ENCODE peak calls at places on chromosomes 16 and 17, in four cellular contexts. One of them, this sample, is unnamed.

GRCh38 chr16:87794485-87795078 is 28.8 kb upstream of the KLHDC4 start:
- DNase-seq in HTR-8/SVneo: no peak
- DNase-seq in 8988T: no peak
- DNase-seq in NCI-H2227 treated with DMSO at 0.1 percent for 48 hours: no peak
- DNase-seq in this sample: no peak

GRCh38 chr16:68401871-68402747 is 46.2 kb downstream of the SMPD3 start:
- DNase-seq in NCI-H2227 treated with DMSO at 0.1 percent for 48 hours: no peak
- DNase-seq in HTR-8/SVneo: peak; percentile 48
- DNase-seq in 8988T: no peak
- DNase-seq in this sample: no peak

GRCh38 chr17:38358586-38359513 is 7.2 kb downstream of the SOCS7 start:
- DNase-seq in HTR-8/SVneo: no peak
- DNase-seq in 8988T: no peak
- DNase-seq in NCI-H2227 treated with DMSO at 0.1 percent for 48 hours: no peak
- DNase-seq in this sample: no peak

GRCh38 chr17:79107499-79108231 is 33.0 kb downstream of the ENGASE start:
- DNase-seq in HTR-8/SVneo: no peak
- DNase-seq in 8988T: no peak
- DNase-seq in NCI-H2227 treated with DMSO at 0.1 percent for 48 hours: no peak
- DNase-seq in this sample: no peak

GRCh38 chr16:50509521-50510341 is 38.5 kb upstream of the NKD1 start:
- DNase-seq in HTR-8/SVneo: no peak
- DNase-seq in 8988T: no peak
- DNase-seq in NCI-H2227 treated with DMSO at 0.1 percent for 48 hours: no peak
- DNase-seq in this sample: no peak

GRCh38 chr17:46274238-46274637 is 20.7 kb upstream of the LRRC37A start:
- DNase-seq in HTR-8/SVneo: no peak
- DNase-seq in 8988T: no peak
- DNase-seq in NCI-H2227 treated with DMSO at 0.1 percent for 48 hours: no peak
- DNase-seq in this sample: no peak

GRCh38 chr17:55563363-55563762 is 52.1 kb upstream of the SMIM36 start:
- DNase-seq in HTR-8/SVneo: no peak
- DNase-seq in 8988T: no peak
- DNase-seq in NCI-H2227 treated with DMSO at 0.1 percent for 48 hours: no peak
- DNase-seq in this sample: no peak

GRCh38 chr16:65120811-65121721 is 797 bp downstream of the CDH11 start:
- DNase-seq in HTR-8/SVneo: no peak
- DNase-seq in 8988T: no peak
- DNase-seq in NCI-H2227 treated with DMSO at 0.1 percent for 48 hours: no peak
- DNase-seq in this sample: no peak

GRCh38 chr17:77526259-77526711 is 385.5 kb downstream of the SEC14L1 start:
- DNase-seq in NCI-H2227 treated with DMSO at 0.1 percent for 48 hours: no peak
- DNase-seq in 8988T: no peak
- DNase-seq in HTR-8/SVneo: no peak
- DNase-seq in this sample: no peak

GRCh38 chr16:6643083-6643686 is 689.5 kb upstream of the RBFOX1 start:
- DNase-seq in HTR-8/SVneo: peak; percentile 7
- DNase-seq in NCI-H2227 treated with DMSO at 0.1 percent for 48 hours: peak; percentile 73
- DNase-seq in 8988T: no peak
- DNase-seq in this sample: peak; percentile 27

GRCh38 chr16:12257926-12258561 is 281.5 kb downstream of the SNX29 start:
- DNase-seq in 8988T: no peak
- DNase-seq in NCI-H2227 treated with DMSO at 0.1 percent for 48 hours: no peak
- DNase-seq in HTR-8/SVneo: no peak
- DNase-seq in this sample: no peak

GRCh38 chr17:78759969-78760352 is 22.1 kb downstream of the CYTH1 start:
- DNase-seq in NCI-H2227 treated with DMSO at 0.1 percent for 48 hours: no peak
- DNase-seq in HTR-8/SVneo: no peak
- DNase-seq in 8988T: no peak
- DNase-seq in this sample: no peak

GRCh38 chr17:66574123-66574522 is 260.8 kb upstream of the CACNG5 start:
- DNase-seq in NCI-H2227 treated with DMSO at 0.1 percent for 48 hours: no peak
- DNase-seq in 8988T: no peak
- DNase-seq in HTR-8/SVneo: no peak
- DNase-seq in this sample: no peak

GRCh38 chr17:41792835-41793748 is 6.6 kb upstream of the JUP start:
- DNase-seq in HTR-8/SVneo: peak; percentile 79
- DNase-seq in NCI-H2227 treated with DMSO at 0.1 percent for 48 hours: peak; percentile 47
- DNase-seq in 8988T: no peak
- DNase-seq in this sample: peak; percentile 92

GRCh38 chr17:17994271-17994670 is 21.6 kb downstream of the DRC3 start:
- DNase-seq in NCI-H2227 treated with DMSO at 0.1 percent for 48 hours: no peak
- DNase-seq in HTR-8/SVneo: no peak
- DNase-seq in 8988T: peak; percentile 55
- DNase-seq in this sample: no peak

GRCh38 chr17:37458805-37459204 is 30.9 kb upstream of the DUSP14 start:
- DNase-seq in HTR-8/SVneo: peak; percentile 47
- DNase-seq in 8988T: no peak
- DNase-seq in NCI-H2227 treated with DMSO at 0.1 percent for 48 hours: no peak
- DNase-seq in this sample: no peak

GRCh38 chr17:78655251-78655940 is 78.2 kb upstream of the DNAH17 start:
- DNase-seq in 8988T: no peak
- DNase-seq in NCI-H2227 treated with DMSO at 0.1 percent for 48 hours: no peak
- DNase-seq in HTR-8/SVneo: no peak
- DNase-seq in this sample: no peak

GRCh38 chr17:39632153-39632941 is 4.6 kb upstream of the STARD3 start:
- DNase-seq in NCI-H2227 treated with DMSO at 0.1 percent for 48 hours: no peak
- DNase-seq in 8988T: no peak
- DNase-seq in HTR-8/SVneo: no peak
- DNase-seq in this sample: no peak

GRCh38 chr16:1746693-1747195 is 24.6 kb downstream of the NME3 start:
- DNase-seq in NCI-H2227 treated with DMSO at 0.1 percent for 48 hours: no peak
- DNase-seq in 8988T: no peak
- DNase-seq in HTR-8/SVneo: peak; percentile 47
- DNase-seq in this sample: no peak

GRCh38 chr17:77502626-77503292 is 362.0 kb downstream of the SEC14L1 start:
- DNase-seq in NCI-H2227 treated with DMSO at 0.1 percent for 48 hours: no peak
- DNase-seq in 8988T: no peak
- DNase-seq in HTR-8/SVneo: no peak
- DNase-seq in this sample: no peak

This sample was measured in H4.